ENCODE peak calls at places on chromosome X, in five cellular contexts. P is tibial nerve, T is iris pigment epithelial cell, L is neural progenitor cell, F is left cardiac atrium. J is an unnamed sample.

GRCh38 chrX:68935362-68935761 is 106.5 kb downstream of the EFNB1 start:
- DNase-seq in T (no peak), L (no peak), F (no peak), P (no peak), J (no peak)

GRCh38 chrX:118528089-118528753 is 32.6 kb downstream of the DOCK11 start:
- DNase-seq in P (no peak), T (no peak), F (no peak), L (no peak), J (no peak)

GRCh38 chrX:30975467-30975866 is 86.4 kb upstream of the TAB3 start:
- DNase-seq in L (no peak), T (no peak), P (no peak), F (no peak), J (no peak)

GRCh38 chrX:39931554-39932282 is 166.0 kb downstream of the BCOR start:
- DNase-seq in P (no peak), L (no peak), F (no peak), T (no peak), J (no peak)

GRCh38 chrX:65926095-65927019 is 113.5 kb downstream of the VSIG4 start:
- DNase-seq in L (no peak), T (no peak), F (no peak), P (no peak), J (no peak)

GRCh38 chrX:71128166-71128833 is 9.9 kb downstream of the MED12 start:
- DNase-seq in L (no peak), P (no peak), T (peak; percentile 64), F (no peak), J (no peak)

GRCh38 chrX:15468036-15468435 is 25.1 kb downstream of the PIR start:
- DNase-seq in L (peak; percentile 50), P (peak; percentile 58), T (peak; percentile 57), F (no peak), J (peak; percentile 15)

GRCh38 chrX:72395252-72395651 is 89.5 kb upstream of the CITED1 start:
- DNase-seq in F (no peak), T (no peak), P (no peak), L (no peak), J (no peak)

GRCh38 chrX:48683411-48683982 is at the start of gene WAS:
- DNase-seq in F (no peak), P (no peak), L (no peak), T (no peak), J (no peak)

GRCh38 chrX:10447577-10448214 is 172.7 kb downstream of the MID1 start:
- DNase-seq in T (peak; percentile 65), F (no peak), L (no peak), P (no peak), J (no peak)

GRCh38 chrX:150163956-150164726 is 199.0 kb upstream of the MAMLD1 start:
- DNase-seq in L (no peak), T (no peak), F (no peak), P (no peak), J (no peak)

GRCh38 chrX:96611619-96612362 is 72.9 kb upstream of the DIAPH2 start:
- DNase-seq in F (no peak), L (peak; percentile 18), T (peak; percentile 24), P (no peak), J (no peak)

GRCh38 chrX:79524642-79525041 is 157.5 kb upstream of the ITM2A start:
- DNase-seq in T (peak; percentile 4), F (no peak), P (no peak), L (peak; percentile 8), J (no peak)

GRCh38 chrX:114798902-114799301 is 215.0 kb downstream of the HTR2C start:
- DNase-seq in T (peak; percentile 41), P (no peak), F (no peak), L (no peak), J (no peak)

GRCh38 chrX:68995780-68996551 is 167.1 kb downstream of the EFNB1 start:
- DNase-seq in L (no peak), F (peak; percentile 61), P (peak; percentile 14), T (peak; percentile 43), J (no peak)

GRCh38 chrX:66635360-66635759 is 3.5 kb downstream of the EDA2R start:
- DNase-seq in P (no peak), T (peak; percentile 81), L (no peak), F (no peak), J (no peak)

GRCh38 chrX:13283968-13284914 is 35.6 kb downstream of the ATXN3L start:
- DNase-seq in P (no peak), L (peak; percentile 75), F (no peak), T (peak; percentile 67), J (no peak)

GRCh38 chrX:12206413-12206812 is 68.1 kb downstream of the FRMPD4 start:
- DNase-seq in T (no peak), L (no peak), P (no peak), F (no peak), J (no peak)

GRCh38 chrX:107731831-107732502 is 43.6 kb downstream of the TSC22D3 start:
- DNase-seq in F (peak; percentile 90), L (peak; percentile 36), P (peak; percentile 74), T (peak; percentile 63), J (peak; percentile 70)

GRCh38 chrX:152926279-152926678 is 28.4 kb downstream of the ZNF185 start:
- DNase-seq in F (no peak), T (peak; percentile 54), L (peak; percentile 59), P (peak; percentile 15), J (no peak)

GRCh38 chrX:26788402-26788998 is 572.5 kb downstream of the MAGEB5 start:
- DNase-seq in L (no peak), F (no peak), P (no peak), T (peak; percentile 35), J (no peak)

J was measured in thoracic aorta.